ENCODE peak calls at places on chromosomes 16 and 17, in eight cellular contexts. J is A549, Y is OCI-LY7, H is tibial artery, B is breast epithelium, U is IMR-90, I is pancreas, N is thoracic aorta. E is an unnamed sample. For H3K4me1, the result is how much of the 10 kb centered on the place peaks cover.

GRCh38 chr17:14918540-14918939 is 346.6 kb downstream of the PMP22 start:
- DNase-seq in I (no peak), U (peak), J (peak), B (no peak), H (no peak), N (no peak), Y (no peak), E (no peak)

GRCh38 chr16:53069772-53070171 is 15.0 kb downstream of the CHD9 start:
- DNase-seq in U (no peak), B (no peak), N (no peak), H (no peak), Y (no peak), I (no peak), J (no peak), E (no peak)

GRCh38 chr17:40458001-40458791 is 14.9 kb downstream of the IGFBP4 start:
- DNase-seq in Y (no peak), B (no peak), J (peak), U (peak), I (peak), N (no peak), H (no peak), E (no peak)

GRCh38 chr17:81060416-81060815 is 25.5 kb downstream of the BAIAP2 start:
- DNase-seq in I (no peak), Y (no peak), U (no peak), B (no peak), J (no peak), H (no peak), N (no peak), E (no peak)

GRCh38 chr16:78484509-78485058 is 385.1 kb downstream of the WWOX start:
- DNase-seq in U (no peak), J (no peak), Y (no peak), I (no peak), H (no peak), N (no peak), B (no peak), E (no peak)

GRCh38 chr16:81744911-81745310 is 34.2 kb upstream of the PLCG2 start:
- DNase-seq in Y (no peak), J (no peak), N (no peak), I (no peak), H (no peak), U (no peak), B (no peak), E (no peak)

GRCh38 chr17:7294614-7295153 is at the start of gene YBX2:
- DNase-seq in U (peak), I (peak), Y (peak), H (no peak), B (peak), N (no peak), J (peak), E (peak)

GRCh38 chr17:60845012-60845411 is 167.4 kb downstream of the BCAS3 start:
- DNase-seq in U (no peak), B (no peak), H (no peak), I (no peak), Y (no peak), J (no peak), N (no peak), E (no peak)

GRCh38 chr17:43588121-43588520 is 42.0 kb upstream of the ETV4 start:
- DNase-seq in H (no peak), N (no peak), U (no peak), J (no peak), Y (no peak), B (no peak), I (no peak), E (no peak)

GRCh38 chr16:86120982-86121242 is 221.9 kb downstream of the IRF8 start:
- DNase-seq in N (no peak), I (no peak), U (no peak), H (no peak), Y (no peak), B (no peak), J (no peak), E (no peak)

GRCh38 chr17:81253358-81254131 is 14.4 kb downstream of the NDUFAF8 start:
- DNase-seq in J (peak), Y (peak), B (no peak), H (no peak), N (no peak), U (peak), I (peak), E (peak)

GRCh38 chr17:57563968-57564367 is 181.1 kb downstream of the CCDC182 start:
- DNase-seq in N (no peak), B (no peak), H (no peak), J (no peak), Y (no peak), I (no peak), U (no peak), E (no peak)

GRCh38 chr16:50293041-50293783 is 26.9 kb downstream of the ADCY7 start:
- DNase-seq in N (no peak), U (no peak), B (no peak), J (no peak), I (no peak), Y (no peak), H (no peak), E (no peak)
- H3K4me1 ChIP-seq in N (under half), U (under half), B (under half), J (under half), I (under half), Y (under half), H (under half), E (under half)

DNA sequence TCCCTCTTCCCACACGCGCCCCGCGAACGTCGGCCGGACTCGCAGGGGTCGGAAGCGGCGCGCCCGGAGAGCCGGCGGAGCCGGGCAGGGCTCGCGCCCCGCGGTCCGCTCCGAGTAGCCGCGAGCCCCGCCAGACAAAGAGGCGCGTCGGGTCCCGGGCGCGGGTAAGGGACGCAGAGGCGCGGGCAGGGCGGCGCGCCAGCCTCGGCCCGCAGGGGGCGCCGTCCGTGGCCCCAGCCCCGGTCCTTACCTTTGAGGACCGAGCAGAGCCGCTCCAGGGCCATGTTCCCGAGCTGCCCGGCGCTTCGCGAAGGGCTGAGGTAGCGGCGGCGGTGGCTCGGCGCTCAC is 442 bp downstream of the NETO2 start:
- DNase-seq in B (no peak), N (no peak), I (peak), H (no peak), Y (peak), J (peak), U (peak), E (no peak)
- TF ChIP-seq CTCF in B (no peak), N (peak), I (peak), H (peak), Y (peak), J (peak), U (peak), E (no peak)

GRCh38 chr17:49760296-49760695 is 3.6 kb downstream of the FAM117A start:
- DNase-seq in J (no peak), I (no peak), B (no peak), N (no peak), U (no peak), Y (no peak), H (no peak), E (no peak)
- H3K4me1 ChIP-seq in J (under half), I (under half), B (under half), N (under half), U (under half), Y (half or more), H (under half), E (under half)

DNA sequence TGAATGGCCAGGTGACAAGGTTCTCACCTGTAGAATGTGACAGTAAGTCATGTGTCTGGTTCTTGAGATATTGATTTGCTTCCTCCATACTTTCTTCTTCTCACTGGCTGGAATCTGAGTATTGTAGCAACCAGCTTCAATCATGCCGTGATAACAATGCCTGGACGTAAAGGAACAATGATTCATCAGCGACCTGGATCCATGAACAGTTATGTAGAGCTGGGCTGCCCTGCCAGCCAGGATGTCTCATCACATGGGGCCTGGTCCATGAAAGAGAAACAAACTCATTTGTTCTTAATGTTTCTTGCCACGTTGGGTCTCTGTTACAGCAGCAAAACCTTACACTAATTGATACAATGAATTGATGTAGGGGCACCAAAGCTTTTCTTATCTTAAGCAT is 627.2 kb downstream of the TOX3 start:
- DNase-seq in H (no peak), U (peak), I (no peak), J (no peak), B (no peak), Y (no peak), N (no peak), E (no peak)
- TF ChIP-seq CTCF in H (no peak), U (no peak), I (no peak), J (no peak), B (no peak), Y (no peak), N (no peak), E (no peak)

DNA sequence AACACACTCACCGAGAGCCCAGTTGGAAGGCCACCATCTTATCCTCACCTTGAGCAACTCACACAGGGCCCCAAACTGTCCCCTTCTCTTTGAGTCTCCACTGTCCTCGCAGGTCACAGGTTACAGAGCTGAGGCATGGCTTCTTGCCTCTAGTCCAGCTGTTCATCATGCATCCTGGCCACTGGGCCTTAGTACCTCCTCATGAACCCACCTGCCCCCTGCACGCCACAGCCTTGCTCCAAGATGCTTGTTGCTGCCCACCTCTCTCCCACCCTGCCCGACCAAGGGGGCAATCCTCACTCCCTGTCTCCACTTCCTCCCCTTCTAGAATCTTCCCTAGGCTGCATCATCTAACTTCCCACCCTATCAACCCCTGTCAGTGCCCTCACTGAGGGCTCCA is 17.1 kb downstream of the CDH5 start:
- DNase-seq in H (peak), I (no peak), J (no peak), U (no peak), B (no peak), N (no peak), Y (no peak), E (no peak)
- H3K4me1 ChIP-seq in H (under half), I (under half), J (under half), U (under half), B (under half), N (under half), Y (under half), E (under half)

GRCh38 chr16:5059386-5060072 is 6.2 kb downstream of the C16orf89 start:
- DNase-seq in J (no peak), N (no peak), B (no peak), I (no peak), U (no peak), Y (no peak), H (no peak), E (no peak)

GRCh38 chr16:5060073-5060641 is 5.6 kb downstream of the C16orf89 start:
- DNase-seq in B (no peak), H (no peak), Y (no peak), N (no peak), U (no peak), I (no peak), J (no peak), E (no peak)

GRCh38 chr16:5058476-5058875 is 7.3 kb downstream of the C16orf89 start:
- DNase-seq in I (no peak), Y (no peak), J (peak), H (no peak), U (no peak), N (no peak), B (no peak), E (no peak)

GRCh38 chr16:5054876-5055865 is 10.6 kb downstream of the C16orf89 start:
- DNase-seq in Y (no peak), N (no peak), I (no peak), H (no peak), J (no peak), U (no peak), B (no peak), E (no peak)

DNA sequence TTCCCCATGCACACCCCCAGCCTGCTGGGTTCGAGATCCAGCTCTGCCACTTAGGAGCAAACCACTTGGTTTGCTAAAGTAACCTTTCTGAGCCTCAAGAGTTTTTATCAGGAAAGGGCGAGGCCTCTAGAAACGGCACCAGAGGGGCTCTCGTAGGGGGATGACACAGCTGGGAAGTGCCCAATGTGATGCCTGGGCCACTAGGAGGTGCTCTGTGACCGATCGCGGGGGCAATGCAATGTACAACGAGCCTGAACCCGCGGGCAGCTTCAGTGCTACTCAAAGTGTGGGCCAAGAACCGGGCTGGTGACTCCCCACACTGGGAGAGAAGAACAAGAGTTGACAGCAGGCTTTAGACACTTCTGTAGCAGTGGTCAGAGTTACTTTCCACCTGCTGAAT is 9.4 kb downstream of the C16orf89 start:
- DNase-seq in Y (peak), U (no peak), H (no peak), J (peak), B (no peak), I (no peak), N (no peak), E (peak)
- TF ChIP-seq CTCF in Y (peak), U (peak), H (no peak), J (peak), B (no peak), I (no peak), N (no peak), E (peak)

DNA sequence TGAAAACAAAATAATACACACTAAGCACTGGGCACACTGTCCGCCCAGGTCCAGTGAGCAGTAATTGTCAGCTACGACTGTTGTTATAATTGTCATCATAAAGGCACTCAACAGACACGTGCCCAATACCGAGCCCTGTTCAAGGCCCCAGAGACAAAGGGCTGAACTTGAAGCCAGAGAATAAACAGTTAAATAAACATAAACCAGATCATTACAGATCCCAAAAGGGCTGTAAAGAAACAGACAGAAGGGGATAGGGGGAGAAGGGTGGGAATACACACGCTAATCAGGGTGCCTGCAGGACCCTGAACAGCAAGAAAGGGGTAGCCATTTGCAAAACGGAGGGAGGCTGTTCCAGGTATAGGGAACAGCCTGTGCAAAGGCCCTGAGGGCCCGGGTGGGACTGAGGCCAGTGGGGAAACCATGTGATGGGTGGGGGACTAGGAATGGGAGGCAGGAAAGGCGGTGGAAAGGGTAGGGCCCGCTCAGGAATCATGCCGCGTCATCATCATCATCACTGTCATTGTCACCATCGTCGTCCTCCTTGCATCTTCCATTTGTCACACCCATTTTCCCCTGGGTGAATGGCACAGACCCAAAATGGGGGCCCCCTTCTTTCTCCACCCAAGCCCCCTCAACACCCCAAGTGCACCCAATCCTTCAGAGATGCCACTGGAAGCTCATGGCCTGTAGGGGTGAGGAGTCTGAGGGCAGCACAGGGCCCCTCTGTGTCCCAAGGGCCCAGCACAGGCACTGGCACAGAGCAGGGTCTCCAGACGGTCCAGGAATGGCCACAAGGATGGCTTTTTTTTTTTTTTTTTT is 6.3 kb downstream of the CARHSP1 start:
- DNase-seq in B (no peak), H (no peak), N (no peak), J (no peak), Y (no peak), U (no peak), I (peak), E (no peak)
- H3K4me1 ChIP-seq in B (under half), H (half or more), N (under half), J (half or more), Y (under half), U (under half), I (under half), E (half or more)

GRCh38 chr16:15783985-15784384 is 72.8 kb downstream of the MYH11 start:
- DNase-seq in I (no peak), Y (no peak), J (no peak), U (no peak), N (no peak), H (no peak), B (no peak), E (no peak)

GRCh38 chr16:15781650-15782049 is 75.2 kb downstream of the MYH11 start:
- DNase-seq in N (no peak), J (no peak), B (no peak), Y (no peak), I (no peak), H (no peak), U (no peak), E (no peak)

GRCh38 chr16:15780805-15781204 is 76.0 kb downstream of the MYH11 start:
- DNase-seq in I (no peak), J (no peak), B (no peak), Y (no peak), U (no peak), H (no peak), N (no peak), E (no peak)

GRCh38 chr16:15785386-15786059 is 71.3 kb downstream of the MYH11 start:
- DNase-seq in J (no peak), N (no peak), Y (no peak), U (peak), H (no peak), B (no peak), I (no peak), E (no peak)

DNA sequence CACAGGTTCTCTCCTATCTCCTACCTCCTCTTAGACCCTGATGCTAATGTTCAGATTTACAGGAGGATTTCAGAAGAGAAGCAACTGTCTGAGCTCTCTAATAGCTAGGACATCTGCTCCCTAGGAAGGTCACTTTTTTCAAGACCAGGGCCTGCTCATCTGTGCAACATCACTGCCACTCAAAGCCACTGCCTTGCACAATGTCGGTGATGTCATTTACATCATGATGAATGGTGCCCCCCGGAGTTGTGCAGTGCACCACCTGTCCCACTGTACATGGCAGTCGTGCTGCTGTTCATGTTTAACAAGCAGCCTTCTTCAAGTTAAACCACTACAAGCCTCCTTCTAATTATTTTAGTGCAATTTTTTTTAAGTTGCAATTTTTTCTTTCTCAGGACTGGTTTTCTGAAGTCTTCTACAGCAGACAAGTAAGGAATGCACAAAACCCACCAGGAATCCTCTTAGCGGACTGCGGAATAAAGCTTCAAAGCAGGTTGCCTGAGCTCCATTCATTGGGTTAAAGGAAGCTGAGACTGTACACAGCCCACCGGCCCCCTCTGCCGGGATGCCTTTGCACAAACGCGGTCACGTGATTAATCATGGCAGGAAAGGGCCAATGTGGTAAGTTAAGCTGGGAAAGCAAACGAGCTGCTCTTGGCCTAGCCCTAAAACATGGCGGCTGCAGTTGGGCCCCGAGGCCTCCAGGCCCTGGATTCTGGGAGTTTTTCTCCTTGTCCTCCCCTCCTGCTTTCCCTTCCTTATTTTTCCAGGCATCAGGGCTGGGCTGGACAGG is 74.1 kb downstream of the MYH11 start:
- DNase-seq in B (no peak), N (no peak), U (peak), I (no peak), J (no peak), Y (no peak), H (no peak), E (no peak)
- TF ChIP-seq CTCF in B (no peak), N (no peak), U (peak), I (no peak), J (no peak), Y (no peak), H (no peak), E (no peak)

GRCh38 chr17:76075364-76076099 is 951 bp downstream of the GALR2 start:
- DNase-seq in Y (no peak), B (no peak), J (peak), I (no peak), N (no peak), H (no peak), U (no peak), E (no peak)
- H3K4me1 ChIP-seq in Y (under half), B (under half), J (under half), I (under half), N (under half), H (half or more), U (under half), E (under half)